ENCODE peak calls at places on chromosomes 16 and 17, in seven cellular contexts. A is upper lobe of left lung, R is GM23338, W is HCT116, X is HepG2, B is Panc1, C is GM12878. I is an unnamed sample.

GRCh38 chr16:88920618-88921602 is 54.5 kb upstream of the PABPN1L start:
- ATAC-seq in A (peak; percentile 67), C (peak; percentile 61), W (no peak), B (no peak), R (no peak), X (no peak), I (peak; percentile 83)

GRCh38 chr17:9644910-9645751 is at the start of gene USP43:
- ATAC-seq in W (peak; percentile 83), X (peak; percentile 66), A (peak; percentile 80), C (peak; percentile 50), R (peak; percentile 75), B (peak; percentile 81), I (no peak)

GRCh38 chr17:9728564-9728963 is 62.8 kb downstream of the DHRS7C start:
- ATAC-seq in X (no peak), C (no peak), W (no peak), B (peak; percentile 26), A (no peak), R (no peak), I (no peak)

GRCh38 chr16:73215482-73216377 is 167.8 kb upstream of the ZFHX3 start:
- ATAC-seq in B (no peak), W (no peak), A (peak; percentile 86), R (no peak), X (no peak), C (no peak), I (peak; percentile 79)

GRCh38 chr17:921161-921560 is 58.4 kb downstream of the NXN start:
- ATAC-seq in R (no peak), C (no peak), X (no peak), A (no peak), W (peak; percentile 92), B (peak; percentile 81), I (peak; percentile 45)

GRCh38 chr16:6891486-6891885 is 441.2 kb upstream of the RBFOX1 start:
- ATAC-seq in X (no peak), C (no peak), R (no peak), W (no peak), B (no peak), A (no peak), I (no peak)

GRCh38 chr17:58120195-58120822 is 27.9 kb upstream of the OR4D1 start:
- ATAC-seq in C (no peak), R (peak; percentile 77), B (peak; percentile 56), W (peak; percentile 64), A (no peak), X (peak; percentile 53), I (no peak)

GRCh38 chr17:69524854-69525253 is 110.4 kb downstream of the MAP2K6 start:
- ATAC-seq in B (no peak), C (no peak), R (no peak), A (no peak), X (no peak), W (peak; percentile 33), I (no peak)

GRCh38 chr17:46851029-46851741 is at the start of gene WNT9B:
- ATAC-seq in W (no peak), X (peak; percentile 79), A (peak; percentile 53), B (peak; percentile 62), R (peak; percentile 73), C (no peak), I (no peak)

GRCh38 chr17:81956607-81957589 is 4.1 kb downstream of the NOTUM start:
- ATAC-seq in X (no peak), B (no peak), C (no peak), R (no peak), W (no peak), A (no peak), I (no peak)

GRCh38 chr17:57537524-57538410 is 207.3 kb downstream of the CCDC182 start:
- ATAC-seq in C (peak; percentile 65), A (no peak), R (peak; percentile 44), B (no peak), X (peak; percentile 81), W (no peak), I (no peak)

GRCh38 chr17:75619506-75620431 is 13.5 kb upstream of the SMIM5 start:
- ATAC-seq in R (peak; percentile 88), X (peak; percentile 66), C (peak; percentile 68), A (no peak), W (peak; percentile 80), B (peak; percentile 55), I (no peak)

GRCh38 chr17:15157051-15157450 is 108.1 kb downstream of the PMP22 start:
- ATAC-seq in C (no peak), B (no peak), A (peak; percentile 45), W (no peak), R (no peak), X (no peak), I (no peak)

GRCh38 chr17:44915727-44916058 is 393 bp upstream of the GFAP start:
- ATAC-seq in B (no peak), C (no peak), A (no peak), X (no peak), W (no peak), R (no peak), I (no peak)

GRCh38 chr16:23509441-23509754 is 896 bp downstream of the GGA2 start:
- ATAC-seq in R (no peak), A (no peak), W (no peak), B (no peak), X (no peak), C (no peak), I (no peak)

GRCh38 chr16:68179855-68180254 is 56.1 kb downstream of the ESRP2 start:
- ATAC-seq in W (no peak), X (peak; percentile 22), R (no peak), B (no peak), A (no peak), C (no peak), I (no peak)

GRCh38 chr16:78127130-78127529 is 27.7 kb downstream of the WWOX start:
- ATAC-seq in B (no peak), X (no peak), W (no peak), C (no peak), R (no peak), A (peak; percentile 63), I (peak; percentile 47)

GRCh38 chr17:48725005-48725293 is 2.0 kb downstream of the PRAC2 start:
- ATAC-seq in C (no peak), W (no peak), R (no peak), A (no peak), X (peak; percentile 10), B (no peak), I (no peak)

GRCh38 chr16:59210955-59211541 is 476.9 kb upstream of the GOT2 start:
- ATAC-seq in A (peak; percentile 70), W (no peak), R (peak; percentile 96), C (no peak), X (peak; percentile 99), B (no peak), I (peak; percentile 90)

GRCh38 chr16:83248735-83249469 is 558.9 kb upstream of the HSBP1 start:
- ATAC-seq in R (no peak), A (no peak), B (no peak), C (no peak), X (no peak), W (no peak), I (no peak)

GRCh38 chr16:73113326-73113720 is 65.4 kb upstream of the ZFHX3 start:
- ATAC-seq in R (no peak), C (no peak), B (no peak), A (peak; percentile 81), W (no peak), X (no peak), I (peak; percentile 66)

GRCh38 chr17:7312432-7313027 is 2.6 kb downstream of the GPS2 start:
- ATAC-seq in C (no peak), W (no peak), X (no peak), A (no peak), R (no peak), B (no peak), I (no peak)
- H3K36me3 ChIP-seq in C (peaks cover 27% of the 10 kb centered on the region), W (peaks cover 34% of the 10 kb centered on the region), X (peaks cover 21% of the 10 kb centered on the region), A (peaks cover 55% of the 10 kb centered on the region), R (peaks cover 37% of the 10 kb centered on the region), B (peaks cover 29% of the 10 kb centered on the region), I (peaks cover 70% of the 10 kb centered on the region)

GRCh38 chr17:41578538-41578937 is 6.7 kb upstream of the KRT9 start:
- ATAC-seq in C (no peak), R (no peak), W (no peak), A (no peak), B (no peak), X (no peak), I (no peak)

GRCh38 chr17:41578971-41579370 is 7.1 kb upstream of the KRT9 start:
- ATAC-seq in R (peak; percentile 8), B (no peak), X (no peak), C (no peak), W (no peak), A (no peak), I (no peak)

GRCh38 chr17:41580244-41580575 is 6.5 kb downstream of the KRT14 start:
- ATAC-seq in X (no peak), C (no peak), W (no peak), B (no peak), R (no peak), A (no peak), I (no peak)

GRCh38 chr17:41580651-41581365 is 5.9 kb downstream of the KRT14 start:
- ATAC-seq in A (no peak), R (no peak), C (no peak), B (no peak), X (no peak), W (no peak), I (no peak)

DNA sequence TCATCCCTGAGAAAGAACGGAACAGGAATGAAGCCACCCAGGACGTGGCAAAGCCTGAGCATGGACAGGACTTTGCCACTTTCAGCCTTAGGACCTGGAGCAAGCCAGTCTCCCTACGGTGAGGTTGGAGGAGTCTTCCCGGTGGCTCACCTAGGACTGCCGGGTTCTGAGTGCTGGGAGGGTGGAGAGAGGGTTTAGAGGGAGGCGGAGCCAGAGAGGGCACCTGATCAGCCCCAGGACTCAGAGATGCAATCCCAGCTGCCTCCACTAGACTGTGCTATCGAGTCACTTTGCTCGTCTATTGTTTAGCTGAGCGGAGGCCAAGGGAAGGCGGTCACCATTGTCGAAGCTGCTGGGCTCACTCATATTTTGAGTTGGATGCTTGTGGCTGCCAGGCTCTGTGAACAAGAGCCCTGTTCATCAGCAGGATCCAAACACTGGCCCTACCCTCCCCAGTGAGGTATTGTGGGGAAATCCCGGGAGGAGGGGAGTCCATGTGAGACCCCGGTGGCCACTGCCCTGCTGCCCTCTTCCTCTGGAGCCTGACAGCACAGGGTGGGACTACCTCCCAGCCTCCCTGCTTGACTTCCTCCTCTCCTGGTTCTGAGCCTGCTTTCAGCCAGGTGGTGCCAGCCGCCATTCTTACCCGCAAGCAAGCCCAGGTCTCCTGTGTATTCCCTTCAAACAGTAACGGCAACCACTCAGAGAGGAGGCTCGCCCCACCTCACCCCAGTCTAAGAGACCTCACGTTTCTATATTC is 7.0 kb downstream of the KRT14 start:
- ATAC-seq in R (peak; percentile 99), W (peak; percentile 95), A (peak; percentile 88), X (peak; percentile 89), C (peak; percentile 98), B (peak; percentile 94), I (peak; percentile 78)
- TF ChIP-seq POLR2AphosphoS5 in R (peak; percentile 43), W (peak; percentile 81), A (no peak), X (no peak), C (no peak), B (no peak), I (no peak)

GRCh38 chr17:38719284-38719942 is 10.7 kb upstream of the CISD3 start:
- ATAC-seq in A (no peak), W (no peak), R (peak; percentile 58), C (no peak), B (no peak), X (no peak), I (no peak)
- H3K36me3 ChIP-seq in A (peaks cover 76% of the 10 kb centered on the region), W (peaks cover 15% of the 10 kb centered on the region), R (no peaks in the 10 kb centered on the region), C (peaks cover 6% of the 10 kb centered on the region), B (no peaks in the 10 kb centered on the region), X (peaks cover 42% of the 10 kb centered on the region), I (peaks cover 100% of the 10 kb centered on the region)

GRCh38 chr17:29005936-29006438 is at the start of gene SEZ6:
- ATAC-seq in W (peak; percentile 83), B (peak; percentile 75), R (peak; percentile 75), A (peak; percentile 88), C (peak; percentile 81), X (peak; percentile 82), I (peak; percentile 73)
- TF ChIP-seq POLR2AphosphoS5 in W (no peak), B (no peak), R (no peak), A (no peak), C (no peak), X (no peak), I (no peak)

GRCh38 chr17:40031706-40032105 is 16.5 kb downstream of the CSF3 start:
- ATAC-seq in W (no peak), A (no peak), C (no peak), R (no peak), X (no peak), B (no peak), I (no peak)
- H3K36me3 ChIP-seq in W (peaks cover 19% of the 10 kb centered on the region), A (peaks cover 78% of the 10 kb centered on the region), C (peaks cover 25% of the 10 kb centered on the region), R (peaks cover 9% of the 10 kb centered on the region), X (peaks cover 37% of the 10 kb centered on the region), B (peaks cover 3% of the 10 kb centered on the region), I (peaks cover 95% of the 10 kb centered on the region)

I was measured in gastroesophageal sphincter.